ENCODE peak calls at places on chromosomes 4 and X, in ten cellular contexts. S is body of pancreas; J is astrocyte of the spinal cord; F is fibroblast of villous mesenchyme; M is progenitor cell of endocrine pancreas; Y is AG09309; R is upper lobe of right lung; H is RWPE1; T is colonic mucosa; E is CD4-positive, alpha-beta T cell. W is an unnamed sample.

GRCh38 chrX:148871422-148872152 is 371.2 kb downstream of the AFF2 start:
- DNase-seq in R (no peak), M (no peak), S (no peak), E (no peak), H (no peak), Y (peak), F (peak), J (peak), T (no peak), W (no peak)

GRCh38 chr4:83771113-83771705 is 235.3 kb downstream of the GPAT3 start:
- DNase-seq in S (peak), T (no peak), R (no peak), F (peak), Y (peak), J (peak), E (no peak), H (peak), M (peak), W (no peak)

GRCh38 chr4:136412708-136413107 is 1119.6 kb downstream of the PCDH18 start:
- DNase-seq in S (no peak), Y (no peak), E (no peak), M (no peak), R (no peak), T (no peak), F (peak), H (peak), J (peak), W (no peak)

GRCh38 chr4:91758487-91758886 is 545.3 kb upstream of the GRID2 start:
- DNase-seq in Y (no peak), H (peak), T (no peak), R (no peak), F (peak), M (no peak), J (peak), S (no peak), E (no peak), W (no peak)

GRCh38 chrX:70322784-70323183 is 32.9 kb downstream of the KIF4A start:
- DNase-seq in J (no peak), M (no peak), T (no peak), R (no peak), E (no peak), F (no peak), H (no peak), Y (no peak), S (no peak), W (no peak)

GRCh38 chrX:123626962-123627361 is 105.9 kb downstream of the THOC2 start:
- DNase-seq in M (no peak), F (no peak), R (no peak), T (no peak), H (no peak), S (no peak), E (no peak), J (peak), Y (no peak), W (no peak)

GRCh38 chr4:156638332-156638731 is 333.3 kb downstream of the PDGFC start:
- DNase-seq in T (no peak), H (no peak), S (no peak), J (peak), R (no peak), M (no peak), Y (no peak), F (no peak), E (no peak), W (no peak)

GRCh38 chrX:2508648-2509335 is 8.0 kb upstream of the DHRSX start:
- DNase-seq in R (peak), T (no peak), E (no peak), M (no peak), F (no peak), H (no peak), S (no peak), Y (no peak), J (no peak), W (peak)

GRCh38 chrX:133819546-133819945 is 165.8 kb downstream of the GPC3 start:
- DNase-seq in F (no peak), T (no peak), M (no peak), R (no peak), S (no peak), J (no peak), Y (no peak), H (no peak), E (no peak), W (no peak)

GRCh38 chrX:20382518-20383291 is 116.0 kb upstream of the RPS6KA3 start:
- DNase-seq in E (no peak), S (peak), J (no peak), H (peak), Y (no peak), R (no peak), M (no peak), T (no peak), F (no peak), W (no peak)

GRCh38 chr4:54254116-54254914 is 25.2 kb downstream of the PDGFRA start:
- DNase-seq in F (peak), T (no peak), E (no peak), M (no peak), J (peak), H (no peak), R (no peak), Y (no peak), S (no peak), W (no peak)

GRCh38 chrX:78527263-78527662 is 131.9 kb downstream of the RTL3 start:
- DNase-seq in S (no peak), E (no peak), J (peak), F (no peak), Y (no peak), R (no peak), H (no peak), T (no peak), M (no peak), W (no peak)

GRCh38 chr4:10083331-10083769 is 33.2 kb downstream of the WDR1 start:
- DNase-seq in F (no peak), Y (no peak), T (no peak), R (peak), S (peak), H (no peak), M (no peak), E (no peak), J (no peak), W (no peak)

GRCh38 chr4:111556141-111556781 is 589.0 kb upstream of the FAM241A start:
- DNase-seq in Y (peak), J (peak), E (no peak), F (no peak), H (peak), M (no peak), S (no peak), T (no peak), R (no peak), W (no peak)

GRCh38 chr4:110503588-110504435 is 27.9 kb downstream of the ENPEP start:
- DNase-seq in F (peak), J (peak), T (no peak), R (no peak), H (no peak), S (no peak), M (no peak), E (no peak), Y (no peak), W (no peak)

GRCh38 chr4:105622269-105622668 is 69.8 kb downstream of the ARHGEF38 start:
- DNase-seq in Y (no peak), J (no peak), S (no peak), E (no peak), F (peak), T (no peak), M (no peak), H (no peak), R (no peak), W (no peak)

GRCh38 chr4:130632731-130633604 is 1537.0 kb downstream of the C4orf33 start:
- DNase-seq in Y (no peak), T (no peak), E (no peak), J (peak), F (no peak), H (no peak), S (no peak), R (no peak), M (no peak), W (no peak)

GRCh38 chr4:173253561-173253960 is 80.6 kb downstream of the HMGB2 start:
- DNase-seq in T (no peak), M (no peak), E (no peak), H (no peak), Y (no peak), J (no peak), F (no peak), S (no peak), R (no peak), W (no peak)

GRCh38 chrX:22340022-22340616 is 67.4 kb downstream of the CBLL2 start:
- DNase-seq in T (no peak), E (no peak), M (no peak), S (no peak), F (no peak), H (no peak), J (peak), R (no peak), Y (no peak), W (no peak)

GRCh38 chr4:6641164-6641970 is 882 bp downstream of the MRFAP1 start:
- DNase-seq in H (peak), E (peak), Y (no peak), R (no peak), J (peak), T (peak), F (peak), S (peak), M (no peak), W (no peak)

GRCh38 chrX:1411331-1411730 is 19.4 kb upstream of the SLC25A6 start:
- DNase-seq in S (no peak), F (no peak), T (no peak), H (no peak), E (no peak), M (no peak), R (peak), J (no peak), Y (no peak), W (peak)

GRCh38 chr4:98659741-98660507 is 1.5 kb upstream of the TSPAN5 start:
- DNase-seq in R (no peak), F (peak), Y (no peak), S (no peak), J (peak), E (no peak), T (no peak), M (no peak), H (peak), W (no peak)

GRCh38 chr4:142516686-142517145 is 329.4 kb downstream of the INPP4B start:
- DNase-seq in F (peak), J (peak), T (no peak), R (no peak), M (no peak), E (no peak), H (peak), S (no peak), Y (peak), W (no peak)

GRCh38 chrX:130053236-130053635 is 57.1 kb downstream of the ELF4 start:
- DNase-seq in S (no peak), E (no peak), Y (no peak), H (no peak), J (no peak), F (no peak), R (no peak), T (no peak), M (no peak), W (no peak)

GRCh38 chr4:52244773-52245360 is 193.8 kb downstream of the SPATA18 start:
- DNase-seq in Y (no peak), R (no peak), H (no peak), M (no peak), F (no peak), E (no peak), J (no peak), S (no peak), T (no peak), W (no peak)

GRCh38 chr4:108622022-108622421 is 1.6 kb downstream of the RPL34 start:
- DNase-seq in J (no peak), R (no peak), M (no peak), F (no peak), Y (no peak), S (no peak), E (no peak), H (no peak), T (no peak), W (no peak)

GRCh38 chrX:1587161-1587560 is 4.2 kb upstream of the AKAP17A start:
- DNase-seq in S (no peak), T (peak), F (no peak), H (no peak), M (no peak), J (no peak), E (no peak), R (no peak), Y (no peak), W (no peak)

GRCh38 chr4:102338405-102338804 is 6.9 kb downstream of the SLC39A8 start:
- DNase-seq in J (no peak), T (no peak), M (no peak), H (no peak), R (no peak), S (no peak), F (no peak), Y (no peak), E (no peak), W (no peak)

GRCh38 chr4:27096142-27096824 is 235.6 kb downstream of the STIM2 start:
- DNase-seq in Y (no peak), S (no peak), R (no peak), T (no peak), H (no peak), J (peak), F (peak), M (no peak), E (no peak), W (no peak)

GRCh38 chrX:1093112-1093511 is 119.3 kb downstream of the CRLF2 start:
- DNase-seq in S (no peak), H (no peak), E (peak), F (no peak), M (no peak), R (no peak), J (no peak), T (no peak), Y (no peak), W (peak)

GRCh38 chrX:147485207-147485606 is 426.5 kb upstream of the FMR1 start:
- DNase-seq in T (no peak), R (no peak), H (no peak), F (no peak), Y (no peak), E (no peak), S (no peak), M (no peak), J (no peak), W (peak)

GRCh38 chr4:100369871-100370270 is 148.0 kb downstream of the EMCN start:
- DNase-seq in H (no peak), R (no peak), J (no peak), E (no peak), M (no peak), S (no peak), Y (no peak), F (no peak), T (no peak), W (no peak)

DNA sequence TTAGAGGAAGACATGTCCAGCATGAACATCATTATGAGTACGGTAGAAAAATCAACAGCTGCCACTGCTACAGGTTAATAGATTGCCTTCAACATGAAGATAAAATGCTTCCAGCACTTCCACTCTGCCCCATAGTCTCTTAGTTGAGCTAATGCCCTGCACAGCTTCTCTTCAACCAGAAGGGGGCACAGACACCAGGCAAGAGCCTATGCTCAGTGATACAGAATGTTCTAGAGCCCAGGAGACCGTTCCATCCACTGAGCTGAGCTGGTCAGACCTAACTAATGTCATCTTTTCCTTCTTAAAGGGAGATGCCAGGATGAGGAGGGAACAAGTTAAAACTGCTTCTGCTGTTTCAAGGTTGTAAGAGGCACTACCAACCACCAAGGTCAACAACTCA is 42.2 kb downstream of the SMIM10L2A start:
- DNase-seq in M (no peak), H (no peak), F (peak), J (no peak), Y (no peak), T (no peak), R (no peak), E (no peak), S (no peak), W (no peak)
- TF ChIP-seq CTCF in M (no peak), H (no peak), F (peak), J (peak), Y (peak), T (peak), R (peak), E (no peak), S (no peak), W (peak)

GRCh38 chrX:127459784-127460183 is 592.4 kb downstream of the ACTRT1 start:
- DNase-seq in J (no peak), S (no peak), F (no peak), T (no peak), E (no peak), R (no peak), M (no peak), H (peak), Y (no peak), W (no peak)
- TF ChIP-seq CTCF in J (no peak), S (no peak), F (no peak), T (no peak), E (no peak), R (no peak), M (peak), H (no peak), Y (no peak), W (no peak)

GRCh38 chr4:28921886-28922285 is 1798.3 kb upstream of the PCDH7 start:
- DNase-seq in J (peak), E (no peak), F (no peak), Y (no peak), M (no peak), S (no peak), T (no peak), R (no peak), H (no peak), W (no peak)
- TF ChIP-seq CTCF in J (no peak), E (no peak), F (no peak), Y (no peak), M (no peak), S (no peak), T (no peak), R (no peak), H (no peak), W (no peak)

GRCh38 chrX:8005678-8006347 is 78.6 kb upstream of the PNPLA4 start:
- DNase-seq in F (no peak), M (no peak), E (no peak), J (no peak), Y (no peak), R (no peak), T (no peak), S (no peak), H (no peak), W (no peak)

DNA sequence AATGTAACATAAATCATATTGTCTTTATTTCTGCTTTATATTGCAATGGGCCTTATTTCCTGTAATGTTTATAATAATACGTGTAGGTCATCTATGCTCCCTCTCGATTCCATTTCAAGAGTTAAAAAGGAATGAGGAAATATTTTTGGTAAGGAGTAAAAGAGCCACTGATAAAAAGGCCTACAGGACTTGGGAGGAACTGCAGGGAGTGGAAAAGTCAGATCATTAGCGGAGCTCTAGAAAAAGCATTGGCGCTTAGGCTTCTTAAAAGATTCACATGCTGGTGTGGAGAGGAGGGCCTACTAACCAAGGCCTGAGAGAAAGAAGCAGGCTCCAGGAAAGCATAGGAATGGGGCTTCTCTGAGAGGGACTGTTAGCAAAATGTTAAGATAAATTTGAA is 82.9 kb upstream of the PNPLA4 start:
- DNase-seq in H (no peak), E (no peak), T (no peak), F (no peak), M (no peak), R (no peak), S (no peak), J (no peak), Y (no peak), W (no peak)
- TF ChIP-seq CTCF in H (no peak), E (no peak), T (no peak), F (no peak), M (peak), R (no peak), S (no peak), J (peak), Y (no peak), W (peak)

GRCh38 chr4:119765951-119766350 is 137.3 kb upstream of the PDE5A start:
- DNase-seq in Y (no peak), J (no peak), F (no peak), S (no peak), R (no peak), H (no peak), E (no peak), T (no peak), M (no peak), W (no peak)
- TF ChIP-seq CTCF in Y (no peak), J (no peak), F (no peak), S (no peak), R (no peak), H (no peak), E (no peak), T (no peak), M (no peak), W (no peak)

GRCh38 chr4:154416183-154416543 is 75.4 kb downstream of the DCHS2 start:
- DNase-seq in H (no peak), T (peak), R (no peak), F (peak), M (no peak), S (no peak), J (no peak), Y (no peak), E (no peak), W (no peak)
- TF ChIP-seq CTCF in H (no peak), T (no peak), R (no peak), F (peak), M (peak), S (no peak), J (no peak), Y (no peak), E (no peak), W (peak)

DNA sequence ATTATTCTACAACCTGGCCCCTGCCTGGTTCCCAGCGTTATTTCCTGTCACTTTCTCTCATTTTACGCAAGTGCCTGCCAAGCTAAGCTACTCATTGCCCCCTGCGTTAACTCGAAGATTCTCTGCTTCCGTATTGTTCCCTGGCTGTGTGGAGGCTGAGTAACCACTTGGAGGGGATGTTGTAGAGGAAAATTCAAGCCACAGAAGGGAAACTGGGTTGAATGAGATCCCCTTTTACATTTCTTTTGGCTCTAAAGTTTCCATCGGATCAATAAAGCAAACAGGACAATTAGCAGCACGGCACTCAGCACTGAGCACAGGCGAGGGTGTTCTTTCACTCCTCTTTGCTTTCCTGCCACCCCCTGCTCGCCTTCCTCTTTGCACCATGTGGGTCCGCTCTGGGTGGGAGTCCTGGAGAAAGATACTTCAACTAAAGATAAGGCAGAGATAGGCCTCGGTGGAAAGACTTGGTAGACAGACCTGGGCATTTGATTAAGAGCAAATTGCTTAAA is 4.2 kb upstream of the TMSB4X start:
- DNase-seq in S (peak), J (peak), E (peak), M (no peak), H (no peak), T (no peak), Y (no peak), F (peak), R (no peak), W (no peak)
- TF ChIP-seq CTCF in S (peak), J (peak), E (peak), M (peak), H (no peak), T (no peak), Y (peak), F (peak), R (peak), W (peak)

DNA sequence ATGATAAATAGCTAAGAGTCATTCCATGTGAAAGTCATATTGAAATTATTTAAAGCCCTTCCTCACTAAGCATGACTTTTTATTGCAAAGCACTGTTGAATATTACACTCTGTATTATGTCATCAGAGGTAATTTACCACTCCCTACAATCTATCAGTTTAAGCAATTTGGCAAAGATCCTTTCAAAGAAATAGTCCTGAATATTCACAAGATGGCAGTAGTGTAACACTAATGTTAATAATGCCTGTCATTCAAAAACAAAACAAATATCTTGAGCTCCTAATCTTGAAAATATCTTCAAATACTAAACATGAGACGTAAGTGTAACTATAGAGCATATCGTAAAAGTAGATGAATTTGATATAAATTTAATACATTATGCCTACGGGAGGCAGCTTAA is 208.6 kb upstream of the TECRL start:
- DNase-seq in S (no peak), H (peak), J (peak), E (no peak), R (no peak), M (no peak), F (no peak), T (no peak), Y (no peak), W (no peak)
- TF ChIP-seq CTCF in S (no peak), H (peak), J (no peak), E (no peak), R (no peak), M (peak), F (no peak), T (no peak), Y (no peak), W (peak)

W was measured in chondrocyte.